ENCODE peak calls at places on chromosomes 5 and 9, in seven cellular contexts. L, A, J, S, M, K and D are unnamed samples.

GRCh38 chr9:122015165-122015821 is 77.8 kb downstream of the TTLL11 start:
- DNase-seq in L (no peak), A (no peak), J (no peak), S (no peak), M (no peak), K (no peak), D (no peak)

GRCh38 chr9:109733690-109734089 is 46.3 kb upstream of the PALM2AKAP2 start:
- DNase-seq in L (no peak), A (no peak), J (no peak), S (no peak), M (no peak), K (no peak), D (no peak)

GRCh38 chr5:18119156-18119785 is 485.0 kb downstream of the TAF11L14 start:
- DNase-seq in L (no peak), A (no peak), J (no peak), S (no peak), M (no peak), K (no peak), D (no peak)

GRCh38 chr5:170126626-170127025 is 20.9 kb downstream of the FOXI1 start:
- DNase-seq in L (no peak), A (no peak), J (no peak), S (no peak), M (no peak), K (no peak), D (no peak)

GRCh38 chr9:124392855-124393460 is 22.3 kb downstream of the PSMB7 start:
- DNase-seq in L (no peak), A (peak), J (peak), S (no peak), M (no peak), K (no peak), D (peak)

GRCh38 chr5:132785355-132785754 is 8.3 kb upstream of the SEPTIN8 start:
- DNase-seq in L (no peak), A (no peak), J (no peak), S (no peak), M (no peak), K (no peak), D (no peak)

GRCh38 chr5:60649288-60649917 is 50.6 kb downstream of the DEPDC1B start:
- DNase-seq in L (no peak), A (peak), J (no peak), S (no peak), M (no peak), K (no peak), D (no peak)

GRCh38 chr9:75866273-75866871 is 24.1 kb upstream of the PCSK5 start:
- DNase-seq in L (peak), A (peak), J (peak), S (peak), M (no peak), K (peak), D (peak)

GRCh38 chr5:119411935-119412623 is 40.2 kb upstream of the HSD17B4 start:
- DNase-seq in L (peak), A (peak), J (peak), S (peak), M (peak), K (peak), D (peak)

DNA sequence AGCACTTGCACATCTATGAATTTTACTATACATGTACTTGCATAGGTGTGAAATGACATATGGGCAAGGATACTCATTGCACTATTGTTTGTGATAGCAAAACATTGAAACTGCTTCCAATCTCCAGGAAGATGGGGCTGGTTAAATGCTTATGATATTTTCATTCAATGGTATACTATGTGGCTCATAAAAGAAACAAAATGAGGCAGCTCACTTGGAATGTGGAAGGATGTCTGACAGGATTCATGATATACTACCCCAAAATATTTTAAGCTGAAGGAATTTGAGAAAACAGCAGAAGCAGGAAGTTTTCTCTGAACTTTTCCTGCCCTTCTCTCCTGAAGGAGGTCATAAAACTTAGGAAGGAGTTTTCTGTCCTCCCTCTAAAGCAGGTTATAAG is 99.6 kb upstream of the CAST start:
- DNase-seq in L (no peak), A (no peak), J (peak), S (no peak), M (no peak), K (no peak), D (no peak)
- TF ChIP-seq POLR2A in L (no peak), A (no peak), J (no peak), S (no peak), M (no peak), K (no peak), D (no peak)

GRCh38 chr5:59401637-59402036 is 491.9 kb downstream of the PDE4D start:
- DNase-seq in L (no peak), A (no peak), J (no peak), S (no peak), M (no peak), K (no peak), D (no peak)
- TF ChIP-seq POLR2A in L (no peak), A (no peak), J (no peak), S (no peak), M (no peak), K (no peak), D (no peak)

GRCh38 chr9:107000218-107000617 is 137.3 kb downstream of the ZNF462 start:
- DNase-seq in L (no peak), A (no peak), J (no peak), S (no peak), M (no peak), K (no peak), D (no peak)
- TF ChIP-seq POLR2A in L (no peak), A (no peak), J (no peak), S (no peak), M (no peak), K (no peak), D (no peak)

GRCh38 chr5:911601-912000 is 18.9 kb downstream of the TRIP13 start:
- DNase-seq in L (no peak), A (peak), J (peak), S (no peak), M (no peak), K (no peak), D (no peak)
- TF ChIP-seq POLR2A in L (no peak), A (no peak), J (no peak), S (no peak), M (no peak), K (no peak), D (no peak)

GRCh38 chr5:106420102-106420501 is 1250.6 kb downstream of the EFNA5 start:
- DNase-seq in L (no peak), A (no peak), J (no peak), S (no peak), M (no peak), K (no peak), D (no peak)
- TF ChIP-seq POLR2A in L (no peak), A (no peak), J (no peak), S (no peak), M (no peak), K (no peak), D (no peak)

GRCh38 chr5:116574682-116575634 is at the start of gene SEMA6A:
- DNase-seq in L (peak), A (peak), J (peak), S (peak), M (peak), K (peak), D (peak)
- TF ChIP-seq POLR2A in L (peak), A (peak), J (no peak), S (peak), M (peak), K (no peak), D (peak)

DNA sequence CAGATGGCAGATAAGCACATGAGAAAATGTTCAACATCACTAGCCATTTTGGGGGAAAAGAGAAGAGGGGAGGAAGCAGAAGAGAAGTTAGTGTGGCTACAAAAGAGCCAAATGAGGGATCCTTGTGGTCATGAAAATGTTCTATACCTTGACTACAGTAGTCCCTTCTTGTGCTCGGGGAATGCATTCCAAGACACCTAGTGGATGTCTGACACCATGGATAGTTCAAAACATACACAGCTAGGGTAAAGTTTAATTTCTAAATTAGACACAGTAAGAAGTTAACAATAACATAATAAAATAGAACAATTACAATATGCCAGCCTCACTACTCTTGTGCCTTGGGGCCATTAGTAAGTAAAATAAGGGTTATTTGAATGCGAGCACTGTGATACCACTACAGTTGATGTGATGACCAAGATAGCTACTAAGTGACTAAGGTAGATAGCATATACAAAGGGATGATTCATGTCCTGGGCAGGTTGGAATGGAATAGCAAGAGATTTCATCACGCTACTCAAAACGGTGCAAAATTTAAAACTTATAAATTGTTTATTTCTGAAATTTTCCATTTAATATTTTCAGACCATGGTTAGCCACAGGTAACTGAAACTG is 344.1 kb downstream of the NR2F1-AS1 start:
- DNase-seq in L (no peak), A (no peak), J (no peak), S (no peak), M (no peak), K (no peak), D (no peak)
- TF ChIP-seq POLR2A in L (no peak), A (no peak), J (no peak), S (no peak), M (no peak), K (no peak), D (no peak)

GRCh38 chr9:133443248-133443647 is 16.5 kb upstream of the CACFD1 start:
- DNase-seq in L (no peak), A (no peak), J (no peak), S (no peak), M (no peak), K (no peak), D (no peak)

GRCh38 chr9:133437753-133438531 is 15.8 kb downstream of the ADAMTS13 start:
- DNase-seq in L (no peak), A (no peak), J (no peak), S (no peak), M (no peak), K (no peak), D (no peak)

GRCh38 chr9:133439337-133439736 is 17.2 kb downstream of the ADAMTS13 start:
- DNase-seq in L (no peak), A (no peak), J (no peak), S (no peak), M (no peak), K (no peak), D (no peak)

GRCh38 chr9:133441571-133441970 is 18.2 kb upstream of the CACFD1 start:
- DNase-seq in L (no peak), A (no peak), J (no peak), S (no peak), M (no peak), K (no peak), D (no peak)

GRCh38 chr9:133440884-133441283 is 18.7 kb downstream of the ADAMTS13 start:
- DNase-seq in L (no peak), A (no peak), J (no peak), S (no peak), M (no peak), K (no peak), D (no peak)
- TF ChIP-seq POLR2A in L (no peak), A (no peak), J (no peak), S (no peak), M (no peak), K (no peak), D (no peak)

DNA sequence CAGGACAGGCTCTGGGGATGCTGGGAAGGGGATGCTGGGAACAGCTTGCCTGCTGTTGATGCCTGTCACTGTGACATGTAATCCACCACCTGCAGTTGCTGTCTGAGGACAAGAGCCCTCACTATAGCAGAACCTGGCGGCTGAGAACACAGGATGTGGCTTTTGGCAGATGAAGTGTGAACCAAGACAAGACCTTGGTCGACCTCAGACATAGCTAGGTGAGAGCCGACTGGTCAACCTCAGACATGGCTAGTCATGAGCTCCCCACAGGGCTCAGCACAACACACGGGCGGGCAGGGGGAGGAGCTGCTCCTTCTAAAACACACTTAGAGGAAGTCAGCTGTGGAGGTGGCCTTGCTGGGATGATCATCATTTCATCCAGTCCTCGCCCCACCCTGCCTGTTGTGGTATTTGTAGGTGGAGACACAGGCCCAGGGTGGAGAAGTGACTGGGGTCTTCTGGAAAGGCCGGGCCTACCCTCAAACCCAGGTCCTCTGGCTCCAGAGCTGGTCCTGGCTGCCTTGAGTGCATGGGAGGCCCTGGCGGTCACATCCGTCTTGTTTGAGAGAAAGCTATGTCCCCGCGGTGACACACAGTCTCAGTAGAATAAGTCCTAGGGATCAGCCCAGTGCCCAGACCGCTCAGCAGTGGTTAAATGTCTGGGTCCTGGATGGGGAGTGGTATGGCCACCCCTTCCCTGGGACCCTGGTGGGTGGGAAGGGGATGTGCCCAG is 6.1 kb downstream of the SUSD3 start:
- DNase-seq in L (no peak), A (no peak), J (no peak), S (no peak), M (no peak), K (peak), D (peak)
- TF ChIP-seq POLR2A in L (no peak), A (no peak), J (no peak), S (no peak), M (no peak), K (no peak), D (no peak)